ENCODE peak calls at places on chromosome 9, in eight cellular contexts. W, J, G, T, P, A, V and U are unnamed samples. For H3K9me3, the result is how much of the 10 kb centered on the place peaks cover.

GRCh38 chr9:2545881-2546490 is 75.6 kb upstream of the VLDLR start:
- DNase-seq in T (no peak), G (no peak), P (no peak), A (no peak), W (no peak), V (no peak), J (no peak), U (peak)

GRCh38 chr9:108698801-108699200 is 157.0 kb downstream of the ACTL7B start:
- DNase-seq in J (no peak), W (no peak), G (no peak), V (no peak), P (no peak), A (no peak), T (no peak), U (no peak)

GRCh38 chr9:133403766-133404439 is 13.9 kb downstream of the REXO4 start:
- DNase-seq in V (peak), A (no peak), T (no peak), J (peak), W (peak), G (peak), P (no peak), U (peak)

GRCh38 chr9:93280661-93281259 is 96.8 kb downstream of the WNK2 start:
- DNase-seq in A (no peak), V (no peak), P (no peak), J (no peak), G (no peak), T (no peak), W (no peak), U (no peak)

GRCh38 chr9:16449331-16449730 is 421.1 kb downstream of the BNC2 start:
- DNase-seq in A (no peak), J (no peak), P (no peak), V (no peak), W (no peak), T (no peak), G (no peak), U (no peak)

GRCh38 chr9:99127372-99128132 is 22.6 kb downstream of the TGFBR1 start:
- DNase-seq in G (no peak), J (no peak), W (no peak), A (no peak), P (no peak), T (no peak), V (no peak), U (no peak)

GRCh38 chr9:81389569-81389993 is 299.8 kb downstream of the TLE1 start:
- DNase-seq in T (peak), G (peak), P (no peak), J (peak), W (no peak), V (no peak), A (no peak), U (peak)

GRCh38 chr9:33041459-33042188 is 16.6 kb downstream of the DNAJA1 start:
- DNase-seq in A (no peak), W (no peak), T (no peak), P (no peak), G (no peak), V (no peak), J (no peak), U (no peak)

GRCh38 chr9:137745541-137745991 is 126.8 kb downstream of the EHMT1 start:
- DNase-seq in P (no peak), W (no peak), J (peak), A (no peak), G (peak), V (no peak), T (no peak), U (peak)

GRCh38 chr9:96437454-96437853 is 12.5 kb upstream of the HABP4 start:
- DNase-seq in G (no peak), W (no peak), V (no peak), P (no peak), J (no peak), A (no peak), T (no peak), U (no peak)

GRCh38 chr9:133491656-133491925 is 12.7 kb upstream of the SLC2A6 start:
- DNase-seq in G (no peak), P (peak), W (no peak), A (no peak), J (no peak), T (no peak), V (no peak), U (no peak)

GRCh38 chr9:125262217-125262991 is 778 bp downstream of the GAPVD1 start:
- DNase-seq in T (no peak), V (no peak), W (no peak), A (no peak), J (no peak), P (no peak), G (no peak), U (peak)

GRCh38 chr9:133237271-133237731 is 28.3 kb upstream of the OBP2B start:
- DNase-seq in W (no peak), J (peak), T (peak), V (no peak), G (no peak), P (no peak), A (no peak), U (no peak)

GRCh38 chr9:75391497-75391896 is 303.2 kb downstream of the OSTF1 start:
- DNase-seq in W (no peak), P (no peak), T (no peak), V (no peak), J (no peak), A (no peak), G (no peak), U (no peak)

GRCh38 chr9:129401623-129402340 is 219.1 kb downstream of the C9orf50 start:
- DNase-seq in V (no peak), A (no peak), J (no peak), G (peak), W (no peak), T (no peak), P (no peak), U (no peak)

GRCh38 chr9:137784046-137784445 is 93.5 kb upstream of the CACNA1B start:
- DNase-seq in V (no peak), W (no peak), J (no peak), G (peak), P (peak), A (no peak), T (no peak), U (peak)

GRCh38 chr9:133356391-133357091 is at the start of the genes SURF1 and SURF2:
- DNase-seq in P (peak), G (peak), J (peak), T (peak), W (peak), V (peak), A (peak), U (peak)

GRCh38 chr9:120579139-120579749 is 723 bp downstream of the CDK5RAP2 start:
- DNase-seq in J (no peak), V (no peak), A (no peak), W (no peak), P (no peak), G (peak), T (no peak), U (peak)

GRCh38 chr9:113519401-113520108 is 56.0 kb downstream of the RGS3 start:
- DNase-seq in T (no peak), J (no peak), W (no peak), A (no peak), G (peak), V (no peak), P (no peak), U (no peak)
- H3K27ac ChIP-seq in T (peak), J (no peak), W (peak), A (peak), G (peak), V (peak), P (peak), U (no peak)

GRCh38 chr9:118782790-118783463 is 586.3 kb downstream of the BRINP1 start:
- DNase-seq in G (no peak), W (no peak), J (no peak), V (no peak), A (no peak), P (no peak), T (no peak), U (peak)

GRCh38 chr9:118786877-118787276 is 582.4 kb downstream of the BRINP1 start:
- DNase-seq in T (no peak), P (no peak), W (no peak), V (no peak), A (no peak), G (no peak), J (no peak), U (no peak)

DNA sequence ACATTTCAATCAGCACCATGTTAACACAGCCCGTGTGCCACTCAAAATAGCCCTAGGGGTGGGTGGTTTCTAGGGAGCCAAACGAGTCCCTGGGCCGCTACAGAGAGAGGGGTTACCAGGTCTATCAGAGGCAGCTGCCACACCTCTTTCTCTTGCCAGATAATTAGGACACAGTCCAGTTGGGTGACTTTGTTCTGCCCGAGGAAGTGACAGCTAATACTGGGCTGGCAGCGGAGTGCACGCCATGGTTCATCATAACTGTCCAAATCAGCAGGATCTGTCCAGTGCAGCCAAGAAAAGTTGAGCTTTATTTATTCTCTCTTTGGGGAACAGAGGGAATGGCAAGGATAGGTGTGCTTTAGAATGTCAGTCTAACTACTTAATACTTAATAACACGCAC is 583.8 kb downstream of the BRINP1 start:
- DNase-seq in T (no peak), A (no peak), W (no peak), J (no peak), P (no peak), V (no peak), G (no peak), U (no peak)
- H3K9me3 ChIP-seq in T (under half), A (under half), W (under half), J (under half), P (under half), V (under half), G (under half), U (under half)

GRCh38 chr9:5364294-5364990 is 24.8 kb upstream of the RLN1 start:
- DNase-seq in V (no peak), A (no peak), T (no peak), P (no peak), G (no peak), W (no peak), J (no peak), U (no peak)
- H3K27ac ChIP-seq in V (no peak), A (no peak), T (no peak), P (no peak), G (no peak), W (no peak), J (no peak), U (no peak)

GRCh38 chr9:119026120-119026519 is 343.1 kb downstream of the BRINP1 start:
- DNase-seq in W (no peak), A (peak), P (peak), G (no peak), J (no peak), T (peak), V (no peak), U (peak)

GRCh38 chr9:119027901-119028699 is 341.1 kb downstream of the BRINP1 start:
- DNase-seq in T (no peak), A (no peak), G (no peak), P (no peak), J (no peak), W (no peak), V (no peak), U (no peak)

DNA sequence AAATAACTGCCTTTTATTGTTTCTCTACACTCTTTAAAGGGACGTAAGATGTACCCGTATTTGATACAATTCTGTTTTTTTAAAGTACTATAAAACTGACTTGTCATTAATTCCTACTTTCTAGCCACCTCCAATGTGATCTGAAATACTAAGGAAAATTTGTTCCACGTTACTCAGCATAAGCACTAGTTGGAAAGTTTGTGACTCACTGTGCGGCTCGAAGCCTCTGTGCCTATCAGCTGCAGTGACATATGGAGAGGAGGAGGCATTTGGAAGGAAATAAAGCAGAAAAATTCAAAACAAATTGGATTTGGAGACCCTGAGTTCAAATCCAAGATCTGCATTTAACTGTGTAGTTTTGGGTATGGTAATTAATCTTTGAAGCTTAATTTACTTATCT is 339.4 kb downstream of the BRINP1 start:
- DNase-seq in G (no peak), V (no peak), A (no peak), P (no peak), T (no peak), W (no peak), J (no peak), U (no peak)
- H3K9me3 ChIP-seq in G (under half), V (under half), A (under half), P (under half), T (under half), W (under half), J (under half), U (under half)

GRCh38 chr9:131702911-131703310 is 37.0 kb downstream of the RAPGEF1 start:
- DNase-seq in A (no peak), P (no peak), V (no peak), G (no peak), T (no peak), J (peak), W (no peak), U (no peak)

GRCh38 chr9:131704988-131705387 is 34.9 kb downstream of the RAPGEF1 start:
- DNase-seq in V (no peak), P (no peak), W (no peak), A (no peak), J (no peak), G (no peak), T (no peak), U (no peak)

GRCh38 chr9:131701789-131702337 is 38.0 kb downstream of the RAPGEF1 start:
- DNase-seq in G (no peak), V (no peak), P (no peak), J (no peak), W (no peak), T (no peak), A (no peak), U (peak)

GRCh38 chr9:131706608-131706970 is 33.3 kb downstream of the RAPGEF1 start:
- DNase-seq in W (no peak), T (no peak), J (no peak), G (no peak), V (no peak), P (no peak), A (no peak), U (no peak)

DNA sequence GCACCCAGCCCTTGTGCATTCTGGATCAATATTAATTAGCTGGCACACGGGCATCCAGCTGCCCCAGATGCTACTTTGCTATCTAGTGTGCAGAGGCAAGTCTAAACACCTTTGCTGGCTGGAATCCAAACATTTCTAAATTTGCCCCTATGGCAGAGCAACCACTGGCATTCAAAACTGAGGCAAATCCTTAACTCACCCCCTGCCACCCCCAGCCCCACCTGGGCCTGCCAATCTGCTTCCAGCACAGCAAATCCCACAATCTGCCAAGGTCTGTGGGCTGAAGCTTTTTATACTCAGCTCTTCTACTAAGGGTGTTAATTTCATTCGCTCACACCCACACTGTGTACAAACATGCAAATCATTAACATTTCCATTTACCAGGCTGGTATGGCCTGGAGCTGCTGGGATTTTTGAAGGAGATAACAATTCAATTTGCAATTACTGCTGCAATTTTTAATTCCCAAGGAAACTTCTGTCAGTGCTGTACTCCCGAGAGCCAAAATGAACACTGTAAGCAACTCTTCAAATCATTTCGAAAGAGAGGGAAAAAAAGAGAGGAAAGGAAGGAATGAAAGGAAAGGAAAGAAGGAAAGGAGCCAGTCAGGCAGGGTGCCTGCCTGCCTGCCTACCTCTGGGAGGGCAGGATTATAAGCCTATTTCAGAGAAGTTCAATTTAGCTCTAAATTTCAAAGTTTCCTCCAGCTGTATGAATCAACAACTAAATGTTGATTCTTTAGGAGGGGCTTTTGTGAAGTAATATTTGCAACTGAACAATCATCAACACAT is 35.5 kb downstream of the RAPGEF1 start:
- DNase-seq in V (no peak), T (no peak), W (no peak), J (no peak), A (no peak), G (no peak), P (no peak), U (peak)
- H3K27ac ChIP-seq in V (no peak), T (no peak), W (no peak), J (no peak), A (no peak), G (peak), P (no peak), U (peak)

GRCh38 chr9:102840356-102840755 is 154.8 kb upstream of the CYLC2 start:
- DNase-seq in W (no peak), P (no peak), G (peak), J (no peak), T (no peak), V (no peak), A (no peak), U (no peak)

GRCh38 chr9:102841376-102841775 is 153.8 kb upstream of the CYLC2 start:
- DNase-seq in V (no peak), P (no peak), W (no peak), G (peak), A (no peak), J (no peak), T (no peak), U (no peak)

GRCh38 chr9:102845847-102846246 is 149.3 kb upstream of the CYLC2 start:
- DNase-seq in W (no peak), G (no peak), A (no peak), T (no peak), V (no peak), P (no peak), J (no peak), U (no peak)

GRCh38 chr9:102844754-102845153 is 150.4 kb upstream of the CYLC2 start:
- DNase-seq in P (no peak), V (no peak), G (no peak), T (no peak), J (no peak), W (no peak), A (no peak), U (no peak)

DNA sequence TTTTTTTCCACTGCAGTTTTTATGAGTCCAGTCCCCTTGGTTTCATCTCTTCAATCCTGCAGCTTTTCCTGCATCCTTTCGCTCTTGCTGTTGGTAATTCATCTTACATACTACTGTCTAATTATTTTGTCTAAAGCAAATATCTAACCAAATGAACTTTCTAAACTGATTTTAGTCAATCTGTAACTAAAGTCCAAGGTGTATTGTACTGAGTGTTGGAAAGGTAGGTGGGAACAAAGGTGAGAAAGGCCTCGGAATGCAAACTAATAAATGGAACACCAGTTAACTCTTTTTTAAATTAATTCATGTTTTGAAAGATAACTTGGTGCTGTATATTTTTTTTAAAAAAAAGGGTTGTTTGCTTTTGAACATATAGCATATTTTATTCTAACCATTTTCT is 152.7 kb upstream of the CYLC2 start:
- DNase-seq in V (no peak), G (no peak), W (no peak), J (no peak), P (no peak), T (no peak), A (no peak), U (no peak)
- H3K9me3 ChIP-seq in V (under half), G (under half), W (under half), J (under half), P (under half), T (under half), A (under half), U (under half)